ENCODE peak calls at places on chromosomes 6 and 20, in four cellular contexts. J, C, R and H are unnamed samples.

GRCh38 chr6:28480253-28480932 is 35.2 kb downstream of the GPX6 start:
- DNase-seq in J (no peak), C (no peak), R (no peak), H (no peak)

GRCh38 chr6:30821862-30822784 is 62.2 kb upstream of the DDR1 start:
- DNase-seq in J (no peak), C (no peak), R (no peak), H (no peak)

GRCh38 chr6:106997392-106998257 is 23.1 kb upstream of the CD24 start:
- DNase-seq in J (no peak), C (peak; percentile 77), R (peak; percentile 42), H (no peak)

GRCh38 chr6:14121936-14122344 is 4.4 kb downstream of the CD83 start:
- DNase-seq in J (no peak), C (peak; percentile 39), R (no peak), H (no peak)

GRCh38 chr20:32091888-32092346 is 17.6 kb upstream of the TM9SF4 start:
- DNase-seq in J (peak; percentile 75), C (peak; percentile 91), R (peak; percentile 67), H (peak; percentile 87)

GRCh38 chr6:43995137-43995536 is 132.1 kb downstream of the MRPL14 start:
- DNase-seq in J (no peak), C (no peak), R (no peak), H (no peak)

GRCh38 chr20:43721097-43721428 is 5.7 kb downstream of the GTSF1L start:
- DNase-seq in J (no peak), C (no peak), R (no peak), H (no peak)

GRCh38 chr6:44221291-44221960 is 2.0 kb upstream of the SLC29A1 start:
- DNase-seq in J (peak; percentile 95), C (peak; percentile 96), R (no peak), H (peak; percentile 97)

GRCh38 chr6:31308050-31308844 is 36.4 kb upstream of the HLA-C start:
- DNase-seq in J (no peak), C (no peak), R (no peak), H (peak; percentile 88)

GRCh38 chr6:75397806-75398465 is 95.7 kb downstream of the FILIP1 start:
- DNase-seq in J (no peak), C (no peak), R (no peak), H (no peak)

GRCh38 chr6:75393806-75394205 is 99.8 kb downstream of the FILIP1 start:
- DNase-seq in J (no peak), C (no peak), R (no peak), H (no peak)

GRCh38 chr6:75396005-75396800 is 97.4 kb downstream of the FILIP1 start:
- DNase-seq in J (no peak), C (no peak), R (no peak), H (no peak)
- H3K4me1 ChIP-seq in J (peaks cover 18% of the 10 kb centered on the region), C (no peaks in the 10 kb centered on the region), R (no peaks in the 10 kb centered on the region), H (no peaks in the 10 kb centered on the region)

DNA sequence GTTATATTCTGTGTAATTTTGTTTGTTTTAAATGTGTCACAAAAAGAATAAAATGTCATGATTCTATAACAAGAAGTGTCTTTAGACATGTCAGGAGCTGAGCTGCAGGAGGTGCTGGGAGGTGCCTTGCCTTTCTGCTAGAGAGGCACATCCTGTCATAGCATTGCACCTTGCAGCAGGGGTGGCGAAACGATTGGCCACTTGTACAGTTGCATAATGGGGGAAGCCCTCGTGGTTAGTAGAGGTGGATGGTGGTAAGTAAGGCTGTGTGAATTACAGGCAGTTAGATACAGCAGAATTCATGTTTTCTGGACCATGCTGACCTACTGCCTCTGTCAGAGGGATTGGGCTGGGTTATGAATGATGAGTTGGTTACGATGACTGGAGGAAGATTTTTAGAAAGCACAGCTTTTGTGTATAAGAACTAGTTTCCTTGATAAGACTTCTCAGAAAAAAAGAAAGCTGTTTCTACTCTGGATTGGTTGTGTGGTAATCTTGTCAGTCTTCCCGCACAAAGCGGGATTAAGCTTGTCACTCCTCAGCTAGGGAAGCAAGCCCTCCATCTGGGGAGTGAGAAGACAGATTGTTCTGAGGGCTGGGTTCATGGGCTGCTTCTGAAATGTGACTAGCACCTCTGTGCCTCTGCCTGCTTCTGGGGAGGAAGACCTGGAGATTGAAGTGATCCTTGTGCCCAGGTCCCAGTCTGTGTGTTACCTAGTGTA is 74.9 kb downstream of the FOXO3 start:
- DNase-seq in J (no peak), C (no peak), R (no peak), H (no peak)
- H3K4me1 ChIP-seq in J (peaks cover 56% of the 10 kb centered on the region), C (peaks cover 40% of the 10 kb centered on the region), R (peaks cover 7% of the 10 kb centered on the region), H (peaks cover 23% of the 10 kb centered on the region)

DNA sequence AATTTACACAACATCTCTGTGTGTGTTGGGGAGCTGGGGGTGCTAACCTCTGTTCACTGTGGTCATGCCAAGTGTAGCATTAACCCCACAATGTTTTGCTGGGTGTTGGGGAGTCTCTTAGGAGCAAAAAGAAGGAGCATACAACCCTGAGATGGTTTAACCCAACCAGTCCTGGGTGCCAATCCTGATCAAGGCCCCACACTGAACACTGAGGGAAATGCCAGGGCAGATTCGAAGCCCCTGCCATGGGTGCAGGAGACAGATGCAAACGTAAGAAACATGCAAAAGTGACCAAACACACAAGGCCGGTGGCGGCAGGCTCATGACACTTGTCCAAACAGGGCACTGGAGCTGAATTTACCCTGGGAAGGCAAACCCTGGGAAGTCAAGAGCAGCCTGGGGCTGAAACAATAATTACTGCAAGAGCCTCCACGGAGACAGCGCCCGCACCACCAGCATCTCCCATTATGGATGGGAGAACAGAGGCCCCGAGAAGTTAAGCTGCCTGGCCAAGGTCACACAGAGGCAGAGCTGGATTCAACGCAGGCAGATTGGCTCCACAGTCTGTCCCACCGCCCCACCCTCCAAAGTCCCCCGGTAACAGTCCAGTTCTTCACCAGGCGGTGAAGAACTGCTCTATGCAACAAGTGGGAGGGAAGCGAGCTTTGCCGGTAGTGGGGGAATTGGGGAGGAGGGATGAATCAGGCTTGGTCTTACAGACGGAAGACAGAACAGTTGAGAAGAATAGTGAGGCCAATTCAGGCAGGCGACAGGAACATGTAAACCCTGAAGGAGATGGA is 8.5 kb downstream of the ACSS1 start:
- DNase-seq in J (peak; percentile 27), C (no peak), R (no peak), H (peak; percentile 54)
- H3K4me1 ChIP-seq in J (peaks cover 80% of the 10 kb centered on the region), C (peaks cover 28% of the 10 kb centered on the region), R (peaks cover 8% of the 10 kb centered on the region), H (peaks cover 56% of the 10 kb centered on the region)

DNA sequence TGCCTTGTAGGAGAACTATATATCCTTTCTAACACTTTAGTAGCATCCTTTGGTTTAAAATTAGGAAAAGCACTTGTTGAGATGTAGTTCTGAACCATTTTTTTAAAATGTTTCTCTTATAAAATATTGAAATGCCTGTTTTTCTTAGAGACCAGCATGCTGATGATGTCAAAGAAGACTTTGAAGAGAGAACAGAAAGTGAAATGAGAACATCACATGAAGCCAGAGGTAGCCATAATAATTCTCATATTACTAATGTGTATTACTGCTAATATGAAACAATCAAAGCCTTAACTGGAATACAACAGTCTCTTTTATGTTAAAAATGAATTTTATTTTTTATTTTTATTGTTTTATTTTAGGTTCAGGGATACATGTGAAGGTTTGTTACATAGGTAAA is 102.0 kb downstream of the SAMD3 start:
- DNase-seq in J (no peak), C (no peak), R (no peak), H (no peak)
- H3K4me1 ChIP-seq in J (no peaks in the 10 kb centered on the region), C (peaks cover 5% of the 10 kb centered on the region), R (no peaks in the 10 kb centered on the region), H (no peaks in the 10 kb centered on the region)